ENCODE peak calls at places on chromosome 15, in ten cellular contexts. One of them, this sample, is unnamed.

GRCh38 chr15:82943176-82943575 is 9.3 kb downstream of the HOMER2 start:
- DNase-seq in stimulated activated CD8-positive, alpha-beta memory T cell treated with anti-CD3 and anti-CD28 coated beads, Interleukin-2, amount 100 ng/mL, for 48 hours: no peak
- DNase-seq in cardiac muscle cell: no peak
- DNase-seq in activated CD4-positive, alpha-beta memory T cell treated with anti-CD3 and anti-CD28 coated beads for 36 hours: no peak
- DNase-seq in NCI-H510A treated with DMSO at 0.1 percent for 48 hours: no peak
- DNase-seq in tibial nerve: no peak
- DNase-seq in activated CD4-positive, alpha-beta T cell treated with anti-CD3 and anti-CD28 coated beads for 24 hours: no peak
- DNase-seq in BJ: no peak
- DNase-seq in GM13976: no peak
- DNase-seq in kidney glomerular epithelial cell: no peak
- DNase-seq in this sample: no peak

GRCh38 chr15:92797168-92798052 is 102.7 kb upstream of the CHD2 start:
- DNase-seq in stimulated activated CD8-positive, alpha-beta memory T cell treated with anti-CD3 and anti-CD28 coated beads, Interleukin-2, amount 100 ng/mL, for 48 hours: no peak
- DNase-seq in cardiac muscle cell: peak
- DNase-seq in activated CD4-positive, alpha-beta memory T cell treated with anti-CD3 and anti-CD28 coated beads for 36 hours: no peak
- DNase-seq in NCI-H510A treated with DMSO at 0.1 percent for 48 hours: peak
- DNase-seq in tibial nerve: peak
- DNase-seq in activated CD4-positive, alpha-beta T cell treated with anti-CD3 and anti-CD28 coated beads for 24 hours: no peak
- DNase-seq in BJ: no peak
- DNase-seq in GM13976: peak
- DNase-seq in kidney glomerular epithelial cell: peak
- DNase-seq in this sample: no peak

GRCh38 chr15:89021224-89021623 is 67.0 kb upstream of the ABHD2 start:
- DNase-seq in stimulated activated CD8-positive, alpha-beta memory T cell treated with anti-CD3 and anti-CD28 coated beads, Interleukin-2, amount 100 ng/mL, for 48 hours: no peak
- DNase-seq in cardiac muscle cell: no peak
- DNase-seq in activated CD4-positive, alpha-beta memory T cell treated with anti-CD3 and anti-CD28 coated beads for 36 hours: no peak
- DNase-seq in NCI-H510A treated with DMSO at 0.1 percent for 48 hours: no peak
- DNase-seq in tibial nerve: no peak
- DNase-seq in activated CD4-positive, alpha-beta T cell treated with anti-CD3 and anti-CD28 coated beads for 24 hours: no peak
- DNase-seq in BJ: no peak
- DNase-seq in GM13976: no peak
- DNase-seq in kidney glomerular epithelial cell: no peak
- DNase-seq in this sample: no peak

GRCh38 chr15:47414207-47414606 is 303.1 kb upstream of the SEMA6D start:
- DNase-seq in stimulated activated CD8-positive, alpha-beta memory T cell treated with anti-CD3 and anti-CD28 coated beads, Interleukin-2, amount 100 ng/mL, for 48 hours: no peak
- DNase-seq in cardiac muscle cell: no peak
- DNase-seq in activated CD4-positive, alpha-beta memory T cell treated with anti-CD3 and anti-CD28 coated beads for 36 hours: no peak
- DNase-seq in NCI-H510A treated with DMSO at 0.1 percent for 48 hours: no peak
- DNase-seq in tibial nerve: no peak
- DNase-seq in activated CD4-positive, alpha-beta T cell treated with anti-CD3 and anti-CD28 coated beads for 24 hours: no peak
- DNase-seq in BJ: no peak
- DNase-seq in GM13976: no peak
- DNase-seq in kidney glomerular epithelial cell: no peak
- DNase-seq in this sample: no peak

GRCh38 chr15:33584797-33585196 is 274.0 kb downstream of the RYR3 start:
- DNase-seq in stimulated activated CD8-positive, alpha-beta memory T cell treated with anti-CD3 and anti-CD28 coated beads, Interleukin-2, amount 100 ng/mL, for 48 hours: no peak
- DNase-seq in cardiac muscle cell: peak
- DNase-seq in activated CD4-positive, alpha-beta memory T cell treated with anti-CD3 and anti-CD28 coated beads for 36 hours: no peak
- DNase-seq in NCI-H510A treated with DMSO at 0.1 percent for 48 hours: no peak
- DNase-seq in tibial nerve: no peak
- DNase-seq in activated CD4-positive, alpha-beta T cell treated with anti-CD3 and anti-CD28 coated beads for 24 hours: no peak
- DNase-seq in BJ: no peak
- DNase-seq in GM13976: no peak
- DNase-seq in kidney glomerular epithelial cell: peak
- DNase-seq in this sample: no peak

GRCh38 chr15:29822685-29823459 is 604 bp upstream of the TJP1 start:
- DNase-seq in stimulated activated CD8-positive, alpha-beta memory T cell treated with anti-CD3 and anti-CD28 coated beads, Interleukin-2, amount 100 ng/mL, for 48 hours: no peak
- DNase-seq in cardiac muscle cell: peak
- DNase-seq in activated CD4-positive, alpha-beta memory T cell treated with anti-CD3 and anti-CD28 coated beads for 36 hours: no peak
- DNase-seq in NCI-H510A treated with DMSO at 0.1 percent for 48 hours: peak
- DNase-seq in tibial nerve: no peak
- DNase-seq in activated CD4-positive, alpha-beta T cell treated with anti-CD3 and anti-CD28 coated beads for 24 hours: no peak
- DNase-seq in BJ: no peak
- DNase-seq in GM13976: no peak
- DNase-seq in kidney glomerular epithelial cell: peak
- DNase-seq in this sample: peak

GRCh38 chr15:71806452-71806931 is 3.9 kb upstream of the NR2E3 start:
- DNase-seq in stimulated activated CD8-positive, alpha-beta memory T cell treated with anti-CD3 and anti-CD28 coated beads, Interleukin-2, amount 100 ng/mL, for 48 hours: no peak
- DNase-seq in cardiac muscle cell: peak
- DNase-seq in activated CD4-positive, alpha-beta memory T cell treated with anti-CD3 and anti-CD28 coated beads for 36 hours: no peak
- DNase-seq in NCI-H510A treated with DMSO at 0.1 percent for 48 hours: no peak
- DNase-seq in tibial nerve: no peak
- DNase-seq in activated CD4-positive, alpha-beta T cell treated with anti-CD3 and anti-CD28 coated beads for 24 hours: no peak
- DNase-seq in BJ: no peak
- DNase-seq in GM13976: peak
- DNase-seq in kidney glomerular epithelial cell: peak
- DNase-seq in this sample: no peak

GRCh38 chr15:63638828-63639227 is 41.6 kb downstream of the FBXL22 start:
- DNase-seq in stimulated activated CD8-positive, alpha-beta memory T cell treated with anti-CD3 and anti-CD28 coated beads, Interleukin-2, amount 100 ng/mL, for 48 hours: no peak
- DNase-seq in cardiac muscle cell: no peak
- DNase-seq in activated CD4-positive, alpha-beta memory T cell treated with anti-CD3 and anti-CD28 coated beads for 36 hours: no peak
- DNase-seq in NCI-H510A treated with DMSO at 0.1 percent for 48 hours: no peak
- DNase-seq in tibial nerve: no peak
- DNase-seq in activated CD4-positive, alpha-beta T cell treated with anti-CD3 and anti-CD28 coated beads for 24 hours: no peak
- DNase-seq in BJ: no peak
- DNase-seq in GM13976: no peak
- DNase-seq in kidney glomerular epithelial cell: no peak
- DNase-seq in this sample: no peak

GRCh38 chr15:38888701-38889154 is 324.1 kb upstream of the RASGRP1 start:
- DNase-seq in stimulated activated CD8-positive, alpha-beta memory T cell treated with anti-CD3 and anti-CD28 coated beads, Interleukin-2, amount 100 ng/mL, for 48 hours: no peak
- DNase-seq in cardiac muscle cell: no peak
- DNase-seq in activated CD4-positive, alpha-beta memory T cell treated with anti-CD3 and anti-CD28 coated beads for 36 hours: no peak
- DNase-seq in NCI-H510A treated with DMSO at 0.1 percent for 48 hours: no peak
- DNase-seq in tibial nerve: no peak
- DNase-seq in activated CD4-positive, alpha-beta T cell treated with anti-CD3 and anti-CD28 coated beads for 24 hours: no peak
- DNase-seq in BJ: no peak
- DNase-seq in GM13976: no peak
- DNase-seq in kidney glomerular epithelial cell: no peak
- DNase-seq in this sample: no peak

GRCh38 chr15:64503197-64503596 is 42.8 kb downstream of the ZNF609 start:
- DNase-seq in stimulated activated CD8-positive, alpha-beta memory T cell treated with anti-CD3 and anti-CD28 coated beads, Interleukin-2, amount 100 ng/mL, for 48 hours: no peak
- DNase-seq in cardiac muscle cell: peak
- DNase-seq in activated CD4-positive, alpha-beta memory T cell treated with anti-CD3 and anti-CD28 coated beads for 36 hours: no peak
- DNase-seq in NCI-H510A treated with DMSO at 0.1 percent for 48 hours: peak
- DNase-seq in tibial nerve: no peak
- DNase-seq in activated CD4-positive, alpha-beta T cell treated with anti-CD3 and anti-CD28 coated beads for 24 hours: no peak
- DNase-seq in BJ: no peak
- DNase-seq in GM13976: no peak
- DNase-seq in kidney glomerular epithelial cell: peak
- DNase-seq in this sample: no peak

GRCh38 chr15:101813803-101814534 is 2.0 kb downstream of the OR4F15 start:
- DNase-seq in stimulated activated CD8-positive, alpha-beta memory T cell treated with anti-CD3 and anti-CD28 coated beads, Interleukin-2, amount 100 ng/mL, for 48 hours: no peak
- DNase-seq in cardiac muscle cell: no peak
- DNase-seq in activated CD4-positive, alpha-beta memory T cell treated with anti-CD3 and anti-CD28 coated beads for 36 hours: no peak
- DNase-seq in NCI-H510A treated with DMSO at 0.1 percent for 48 hours: no peak
- DNase-seq in tibial nerve: no peak
- DNase-seq in activated CD4-positive, alpha-beta T cell treated with anti-CD3 and anti-CD28 coated beads for 24 hours: no peak
- DNase-seq in BJ: peak
- DNase-seq in GM13976: no peak
- DNase-seq in kidney glomerular epithelial cell: peak
- DNase-seq in this sample: no peak

GRCh38 chr15:44788748-44789147 is 52.4 kb downstream of the TRIM69 start:
- DNase-seq in stimulated activated CD8-positive, alpha-beta memory T cell treated with anti-CD3 and anti-CD28 coated beads, Interleukin-2, amount 100 ng/mL, for 48 hours: peak
- DNase-seq in cardiac muscle cell: peak
- DNase-seq in activated CD4-positive, alpha-beta memory T cell treated with anti-CD3 and anti-CD28 coated beads for 36 hours: peak
- DNase-seq in NCI-H510A treated with DMSO at 0.1 percent for 48 hours: no peak
- DNase-seq in tibial nerve: no peak
- DNase-seq in activated CD4-positive, alpha-beta T cell treated with anti-CD3 and anti-CD28 coated beads for 24 hours: peak
- DNase-seq in BJ: no peak
- DNase-seq in GM13976: no peak
- DNase-seq in kidney glomerular epithelial cell: no peak
- DNase-seq in this sample: no peak

GRCh38 chr15:61687651-61688050 is 372.6 kb downstream of the VPS13C start:
- DNase-seq in stimulated activated CD8-positive, alpha-beta memory T cell treated with anti-CD3 and anti-CD28 coated beads, Interleukin-2, amount 100 ng/mL, for 48 hours: no peak
- DNase-seq in cardiac muscle cell: no peak
- DNase-seq in activated CD4-positive, alpha-beta memory T cell treated with anti-CD3 and anti-CD28 coated beads for 36 hours: no peak
- DNase-seq in NCI-H510A treated with DMSO at 0.1 percent for 48 hours: no peak
- DNase-seq in tibial nerve: no peak
- DNase-seq in activated CD4-positive, alpha-beta T cell treated with anti-CD3 and anti-CD28 coated beads for 24 hours: no peak
- DNase-seq in BJ: no peak
- DNase-seq in GM13976: no peak
- DNase-seq in kidney glomerular epithelial cell: no peak
- DNase-seq in this sample: no peak

GRCh38 chr15:66221126-66221525 is 32.4 kb downstream of the MEGF11 start:
- DNase-seq in stimulated activated CD8-positive, alpha-beta memory T cell treated with anti-CD3 and anti-CD28 coated beads, Interleukin-2, amount 100 ng/mL, for 48 hours: no peak
- DNase-seq in cardiac muscle cell: peak
- DNase-seq in activated CD4-positive, alpha-beta memory T cell treated with anti-CD3 and anti-CD28 coated beads for 36 hours: no peak
- DNase-seq in NCI-H510A treated with DMSO at 0.1 percent for 48 hours: no peak
- DNase-seq in tibial nerve: no peak
- DNase-seq in activated CD4-positive, alpha-beta T cell treated with anti-CD3 and anti-CD28 coated beads for 24 hours: no peak
- DNase-seq in BJ: no peak
- DNase-seq in GM13976: no peak
- DNase-seq in kidney glomerular epithelial cell: peak
- DNase-seq in this sample: no peak

GRCh38 chr15:31975446-31976229 is 54.7 kb upstream of the CHRNA7 start:
- DNase-seq in stimulated activated CD8-positive, alpha-beta memory T cell treated with anti-CD3 and anti-CD28 coated beads, Interleukin-2, amount 100 ng/mL, for 48 hours: no peak
- DNase-seq in cardiac muscle cell: no peak
- DNase-seq in activated CD4-positive, alpha-beta memory T cell treated with anti-CD3 and anti-CD28 coated beads for 36 hours: no peak
- DNase-seq in NCI-H510A treated with DMSO at 0.1 percent for 48 hours: peak
- DNase-seq in tibial nerve: no peak
- DNase-seq in activated CD4-positive, alpha-beta T cell treated with anti-CD3 and anti-CD28 coated beads for 24 hours: no peak
- DNase-seq in BJ: no peak
- DNase-seq in GM13976: no peak
- DNase-seq in kidney glomerular epithelial cell: no peak
- DNase-seq in this sample: no peak

GRCh38 chr15:38378162-38378560 is 75.8 kb upstream of the FAM98B start:
- DNase-seq in stimulated activated CD8-positive, alpha-beta memory T cell treated with anti-CD3 and anti-CD28 coated beads, Interleukin-2, amount 100 ng/mL, for 48 hours: no peak
- DNase-seq in cardiac muscle cell: peak
- DNase-seq in activated CD4-positive, alpha-beta memory T cell treated with anti-CD3 and anti-CD28 coated beads for 36 hours: no peak
- DNase-seq in NCI-H510A treated with DMSO at 0.1 percent for 48 hours: no peak
- DNase-seq in tibial nerve: peak
- DNase-seq in activated CD4-positive, alpha-beta T cell treated with anti-CD3 and anti-CD28 coated beads for 24 hours: no peak
- DNase-seq in BJ: no peak
- DNase-seq in GM13976: no peak
- DNase-seq in kidney glomerular epithelial cell: no peak
- DNase-seq in this sample: peak

GRCh38 chr15:50024183-50024795 is 94.7 kb downstream of the ATP8B4 start:
- DNase-seq in stimulated activated CD8-positive, alpha-beta memory T cell treated with anti-CD3 and anti-CD28 coated beads, Interleukin-2, amount 100 ng/mL, for 48 hours: no peak
- DNase-seq in cardiac muscle cell: peak
- DNase-seq in activated CD4-positive, alpha-beta memory T cell treated with anti-CD3 and anti-CD28 coated beads for 36 hours: no peak
- DNase-seq in NCI-H510A treated with DMSO at 0.1 percent for 48 hours: no peak
- DNase-seq in tibial nerve: peak
- DNase-seq in activated CD4-positive, alpha-beta T cell treated with anti-CD3 and anti-CD28 coated beads for 24 hours: no peak
- DNase-seq in BJ: peak
- DNase-seq in GM13976: no peak
- DNase-seq in kidney glomerular epithelial cell: no peak
- DNase-seq in this sample: no peak

GRCh38 chr15:90437516-90437915 is 49.5 kb downstream of the IQGAP1 start:
- DNase-seq in stimulated activated CD8-positive, alpha-beta memory T cell treated with anti-CD3 and anti-CD28 coated beads, Interleukin-2, amount 100 ng/mL, for 48 hours: no peak
- DNase-seq in cardiac muscle cell: no peak
- DNase-seq in activated CD4-positive, alpha-beta memory T cell treated with anti-CD3 and anti-CD28 coated beads for 36 hours: no peak
- DNase-seq in NCI-H510A treated with DMSO at 0.1 percent for 48 hours: no peak
- DNase-seq in tibial nerve: no peak
- DNase-seq in activated CD4-positive, alpha-beta T cell treated with anti-CD3 and anti-CD28 coated beads for 24 hours: no peak
- DNase-seq in BJ: no peak
- DNase-seq in GM13976: no peak
- DNase-seq in kidney glomerular epithelial cell: no peak
- DNase-seq in this sample: no peak

GRCh38 chr15:65373163-65373651 is 4.6 kb downstream of the IGDCC3 start:
- DNase-seq in stimulated activated CD8-positive, alpha-beta memory T cell treated with anti-CD3 and anti-CD28 coated beads, Interleukin-2, amount 100 ng/mL, for 48 hours: no peak
- DNase-seq in cardiac muscle cell: no peak
- DNase-seq in activated CD4-positive, alpha-beta memory T cell treated with anti-CD3 and anti-CD28 coated beads for 36 hours: no peak
- DNase-seq in NCI-H510A treated with DMSO at 0.1 percent for 48 hours: no peak
- DNase-seq in tibial nerve: no peak
- DNase-seq in activated CD4-positive, alpha-beta T cell treated with anti-CD3 and anti-CD28 coated beads for 24 hours: no peak
- DNase-seq in BJ: no peak
- DNase-seq in GM13976: no peak
- DNase-seq in kidney glomerular epithelial cell: no peak
- DNase-seq in this sample: no peak

GRCh38 chr15:68552773-68553172 is 26.0 kb upstream of the CORO2B start:
- DNase-seq in stimulated activated CD8-positive, alpha-beta memory T cell treated with anti-CD3 and anti-CD28 coated beads, Interleukin-2, amount 100 ng/mL, for 48 hours: no peak
- DNase-seq in cardiac muscle cell: no peak
- DNase-seq in activated CD4-positive, alpha-beta memory T cell treated with anti-CD3 and anti-CD28 coated beads for 36 hours: no peak
- DNase-seq in NCI-H510A treated with DMSO at 0.1 percent for 48 hours: no peak
- DNase-seq in tibial nerve: no peak
- DNase-seq in activated CD4-positive, alpha-beta T cell treated with anti-CD3 and anti-CD28 coated beads for 24 hours: no peak
- DNase-seq in BJ: no peak
- DNase-seq in GM13976: no peak
- DNase-seq in kidney glomerular epithelial cell: no peak
- DNase-seq in this sample: no peak

GRCh38 chr15:39833515-39833981 is 50.9 kb upstream of the FSIP1 start:
- DNase-seq in stimulated activated CD8-positive, alpha-beta memory T cell treated with anti-CD3 and anti-CD28 coated beads, Interleukin-2, amount 100 ng/mL, for 48 hours: no peak
- DNase-seq in cardiac muscle cell: peak
- DNase-seq in activated CD4-positive, alpha-beta memory T cell treated with anti-CD3 and anti-CD28 coated beads for 36 hours: no peak
- DNase-seq in NCI-H510A treated with DMSO at 0.1 percent for 48 hours: no peak
- DNase-seq in tibial nerve: no peak
- DNase-seq in activated CD4-positive, alpha-beta T cell treated with anti-CD3 and anti-CD28 coated beads for 24 hours: no peak
- DNase-seq in BJ: peak
- DNase-seq in GM13976: no peak
- DNase-seq in kidney glomerular epithelial cell: no peak
- DNase-seq in this sample: no peak

GRCh38 chr15:90013503-90013937 is 12.4 kb downstream of the ZNF710 start:
- DNase-seq in stimulated activated CD8-positive, alpha-beta memory T cell treated with anti-CD3 and anti-CD28 coated beads, Interleukin-2, amount 100 ng/mL, for 48 hours: no peak
- DNase-seq in cardiac muscle cell: no peak
- DNase-seq in activated CD4-positive, alpha-beta memory T cell treated with anti-CD3 and anti-CD28 coated beads for 36 hours: peak
- DNase-seq in NCI-H510A treated with DMSO at 0.1 percent for 48 hours: no peak
- DNase-seq in tibial nerve: no peak
- DNase-seq in activated CD4-positive, alpha-beta T cell treated with anti-CD3 and anti-CD28 coated beads for 24 hours: no peak
- DNase-seq in BJ: no peak
- DNase-seq in GM13976: peak
- DNase-seq in kidney glomerular epithelial cell: no peak
- DNase-seq in this sample: no peak

GRCh38 chr15:48360841-48361240 is 29.6 kb downstream of the DUT start:
- DNase-seq in stimulated activated CD8-positive, alpha-beta memory T cell treated with anti-CD3 and anti-CD28 coated beads, Interleukin-2, amount 100 ng/mL, for 48 hours: no peak
- DNase-seq in cardiac muscle cell: peak
- DNase-seq in activated CD4-positive, alpha-beta memory T cell treated with anti-CD3 and anti-CD28 coated beads for 36 hours: no peak
- DNase-seq in NCI-H510A treated with DMSO at 0.1 percent for 48 hours: no peak
- DNase-seq in tibial nerve: no peak
- DNase-seq in activated CD4-positive, alpha-beta T cell treated with anti-CD3 and anti-CD28 coated beads for 24 hours: no peak
- DNase-seq in BJ: no peak
- DNase-seq in GM13976: no peak
- DNase-seq in kidney glomerular epithelial cell: no peak
- DNase-seq in this sample: no peak